ENCODE peak calls at places on chromosomes 4 and X, in five cellular contexts. Z is AG08396, M is MV-4-11, F is cardiac muscle cell, R is T follicular helper cell. S is an unnamed sample.

GRCh38 chr4:113540859-113541258 is 220.7 kb downstream of the CAMK2D start:
- DNase-seq in Z (no peak), M (no peak), F (peak; percentile 35), R (no peak), S (no peak)

GRCh38 chr4:27861802-27862201 is 1001.2 kb downstream of the STIM2 start:
- DNase-seq in F (no peak), R (no peak), Z (no peak), M (peak; percentile 16), S (no peak)

GRCh38 chrX:123859409-123859827 is 435 bp upstream of the XIAP start:
- DNase-seq in Z (peak; percentile 85), R (peak; percentile 28), M (peak; percentile 69), F (no peak), S (no peak)

GRCh38 chr4:119725011-119725410 is 96.4 kb upstream of the PDE5A start:
- DNase-seq in Z (no peak), F (no peak), M (no peak), R (no peak), S (no peak)

GRCh38 chr4:98261291-98262271 is at the start of gene RAP1GDS1:
- DNase-seq in M (no peak), R (peak; percentile 69), F (peak; percentile 59), Z (peak; percentile 60), S (no peak)

GRCh38 chrX:12370444-12371089 is 232.3 kb downstream of the FRMPD4 start:
- DNase-seq in F (no peak), R (no peak), M (no peak), Z (peak; percentile 34), S (peak; percentile 89)

GRCh38 chr4:168380290-168380689 is 61.7 kb upstream of the DDX60 start:
- DNase-seq in M (peak; percentile 18), Z (no peak), R (no peak), F (no peak), S (no peak)

GRCh38 chrX:17595456-17596035 is 141.7 kb upstream of the SCML1 start:
- DNase-seq in R (no peak), F (no peak), M (peak; percentile 11), Z (no peak), S (peak; percentile 39)

GRCh38 chrX:134482371-134482770 is 22.4 kb downstream of the HPRT1 start:
- DNase-seq in R (no peak), Z (no peak), M (peak; percentile 67), F (no peak), S (no peak)

GRCh38 chr4:145681956-145682355 is 2.0 kb downstream of the C4orf51 start:
- DNase-seq in M (no peak), R (no peak), F (no peak), Z (no peak), S (no peak)

GRCh38 chr4:139797287-139797686 is 131.7 kb downstream of the MGST2 start:
- DNase-seq in F (no peak), Z (no peak), M (no peak), R (no peak), S (no peak)

S was measured in BJ.